ENCODE peak calls at places on chromosome 13, in four cellular contexts. K is AG10803; D is germinal center; H is stimulated activated CD8-positive, alpha-beta memory T cell treated with anti-CD3 and anti-CD28 coated beads, Interleukin-4, amount 100 ng/mL, for 1 hour. F is an unnamed sample.

GRCh38 chr13:59261928-59262488 is 901.7 kb downstream of the DIAPH3 start:
- DNase-seq in K (no peak), D (no peak), H (no peak), F (no peak)

GRCh38 chr13:62747629-62748028 is 1332.0 kb upstream of the PCDH20 start:
- DNase-seq in K (no peak), D (no peak), H (no peak), F (no peak)

GRCh38 chr13:113415825-113416224 is 37.5 kb downstream of the ADPRHL1 start:
- DNase-seq in K (no peak), D (no peak), H (no peak), F (peak)

GRCh38 chr13:75296651-75297050 is 185.3 kb downstream of the TBC1D4 start:
- DNase-seq in K (no peak), D (no peak), H (no peak), F (no peak)

GRCh38 chr13:90721937-90722336 is 625.5 kb upstream of the MIR17HG start:
- DNase-seq in K (no peak), D (no peak), H (no peak), F (no peak)

GRCh38 chr13:79398915-79399314 is 7.1 kb downstream of the RBM26 start:
- DNase-seq in K (no peak), D (no peak), H (no peak), F (no peak)

GRCh38 chr13:112056739-112057433 is 10.1 kb upstream of the SOX1 start:
- DNase-seq in K (no peak), D (no peak), H (no peak), F (no peak)

GRCh38 chr13:33312150-33312908 is 26.8 kb upstream of the STARD13 start:
- DNase-seq in K (peak), D (no peak), H (no peak), F (no peak)

GRCh38 chr13:31627097-31627496 is 112.2 kb upstream of the RXFP2 start:
- DNase-seq in K (peak), D (no peak), H (no peak), F (no peak)

GRCh38 chr13:80341771-80342271 is 895 bp upstream of the SPRY2 start:
- DNase-seq in K (no peak), D (no peak), H (no peak), F (peak)

GRCh38 chr13:35978607-35979316 is 152.4 kb downstream of the DCLK1 start:
- DNase-seq in K (peak), D (peak), H (no peak), F (no peak)

GRCh38 chr13:102555914-102556553 is 40.8 kb upstream of the TPP2 start:
- DNase-seq in K (peak), D (peak), H (no peak), F (no peak)

GRCh38 chr13:23558675-23559536 is 11.3 kb upstream of the TNFRSF19 start:
- DNase-seq in K (peak), D (no peak), H (no peak), F (no peak)

GRCh38 chr13:45718992-45719391 is 16.9 kb downstream of the CBY2 start:
- DNase-seq in K (peak), D (no peak), H (no peak), F (no peak)

GRCh38 chr13:66826398-66826797 is 403.7 kb downstream of the PCDH9 start:
- DNase-seq in K (no peak), D (no peak), H (no peak), F (no peak)

GRCh38 chr13:48304132-48304876 is 753 bp downstream of the RB1 start:
- DNase-seq in K (peak), D (peak), H (no peak), F (peak)

GRCh38 chr13:59746291-59746962 is 417.3 kb downstream of the DIAPH3 start:
- DNase-seq in K (peak), D (no peak), H (no peak), F (no peak)

GRCh38 chr13:28628250-28628649 is 30.7 kb upstream of the POMP start:
- DNase-seq in K (no peak), D (no peak), H (no peak), F (no peak)